ENCODE peak calls at places on chromosomes 4 and X, in five cellular contexts. B is upper lobe of left lung, Z is coronary artery, T is progenitor cell of endocrine pancreas, C is H9. M is an unnamed sample.

GRCh38 chrX:70969635-70970481 is 39.0 kb upstream of the SLC7A3 start:
- DNase-seq in B (no peak), Z (no peak), T (no peak), C (peak), M (no peak)

GRCh38 chr4:127586922-127587571 is 45.7 kb upstream of the INTU start:
- DNase-seq in B (no peak), Z (no peak), T (no peak), C (peak), M (no peak)

GRCh38 chr4:156705291-156705690 is 266.3 kb downstream of the PDGFC start:
- DNase-seq in B (no peak), Z (no peak), T (no peak), C (no peak), M (no peak)

GRCh38 chrX:107000013-107000515 is at the start of gene MORC4:
- DNase-seq in B (peak), Z (peak), T (peak), C (peak), M (peak)

GRCh38 chr4:144646523-144647094 is 653 bp downstream of the HHIP start:
- DNase-seq in B (peak), Z (no peak), T (no peak), C (peak), M (no peak)

GRCh38 chrX:47243351-47243750 is 10.5 kb downstream of the USP11 start:
- DNase-seq in B (no peak), Z (peak), T (no peak), C (no peak), M (no peak)

GRCh38 chr4:56976878-56977320 is 507 bp downstream of the NOA1 start:
- DNase-seq in B (peak), Z (peak), T (peak), C (peak), M (peak)

GRCh38 chr4:81199831-81200230 is 15.2 kb downstream of the PRKG2 start:
- DNase-seq in B (no peak), Z (no peak), T (no peak), C (no peak), M (no peak)

GRCh38 chrX:1589356-1590130 is 1.9 kb upstream of the AKAP17A start:
- DNase-seq in B (no peak), Z (no peak), T (no peak), C (no peak), M (no peak)

GRCh38 chrX:66638591-66639500 is at the start of gene EDA2R:
- DNase-seq in B (peak), Z (no peak), T (no peak), C (peak), M (no peak)

GRCh38 chrX:129996120-129996519 is 13.7 kb downstream of the BCORL1 start:
- DNase-seq in B (no peak), Z (no peak), T (no peak), C (no peak), M (no peak)

GRCh38 chr4:84971319-84971932 is 4.9 kb upstream of the WDFY3 start:
- DNase-seq in B (no peak), Z (no peak), T (no peak), C (no peak), M (no peak)

GRCh38 chr4:41933997-41934812 is 1.0 kb upstream of the TMEM33 start:
- DNase-seq in B (no peak), Z (no peak), T (no peak), C (peak), M (no peak)

GRCh38 chrX:18422325-18422724 is 3.1 kb upstream of the CDKL5 start:
- DNase-seq in B (no peak), Z (peak), T (no peak), C (no peak), M (no peak)

GRCh38 chr4:5712517-5712916 is 1.5 kb downstream of the EVC start:
- DNase-seq in B (no peak), Z (no peak), T (no peak), C (no peak), M (no peak)

GRCh38 chrX:56943264-56943663 is 52.1 kb downstream of the SPIN3 start:
- DNase-seq in B (no peak), Z (no peak), T (no peak), C (no peak), M (no peak)

GRCh38 chr4:155967098-155967497 is 13.4 kb upstream of the CTSO start:
- DNase-seq in B (no peak), Z (no peak), T (no peak), C (no peak), M (no peak)

GRCh38 chrX:108131471-108131870 is 39.9 kb downstream of the ATG4A start:
- DNase-seq in B (no peak), Z (no peak), T (no peak), C (no peak), M (no peak)

GRCh38 chr4:16952462-16952871 is 54.0 kb upstream of the LDB2 start:
- DNase-seq in B (no peak), Z (no peak), T (no peak), C (no peak), M (no peak)

GRCh38 chrX:47645530-47645929 is 4.8 kb downstream of the ELK1 start:
- DNase-seq in B (no peak), Z (peak), T (no peak), C (no peak), M (no peak)

GRCh38 chr4:139886798-139887197 is 221.2 kb downstream of the MGST2 start:
- DNase-seq in B (no peak), Z (no peak), T (no peak), C (no peak), M (no peak)

GRCh38 chr4:38145741-38146140 is 185.5 kb downstream of the PTTG2 start:
- DNase-seq in B (no peak), Z (no peak), T (no peak), C (no peak), M (no peak)

GRCh38 chr4:101211146-101211553 is 136.2 kb downstream of the PPP3CA start:
- DNase-seq in B (no peak), Z (no peak), T (no peak), C (no peak), M (no peak)

GRCh38 chr4:123785515-123785914 is 388.9 kb downstream of the SPRY1 start:
- DNase-seq in B (no peak), Z (peak), T (no peak), C (peak), M (no peak)

DNA sequence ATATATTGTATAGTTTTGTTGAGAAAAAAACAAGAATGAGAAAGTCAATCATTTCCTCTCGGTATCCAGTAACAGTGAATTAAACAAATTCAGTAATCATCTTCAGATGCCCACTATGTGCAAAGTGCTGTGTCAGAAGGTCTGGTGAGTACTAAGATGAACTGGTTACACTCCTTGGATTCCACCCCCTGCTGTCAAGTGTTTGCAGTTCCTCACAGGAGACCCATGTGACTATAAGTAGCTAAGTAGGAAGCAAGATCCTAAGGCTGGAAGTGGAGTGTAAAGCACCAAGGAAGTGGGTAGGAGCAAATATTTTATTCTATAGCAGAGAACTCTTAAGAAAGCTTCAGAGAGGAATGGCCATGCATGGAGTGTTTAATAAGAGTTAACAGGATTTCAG is 73.6 kb downstream of the SNX25 start:
- DNase-seq in B (no peak), Z (no peak), T (no peak), C (no peak), M (no peak)
- TF ChIP-seq CTCF in B (no peak), Z (no peak), T (no peak), C (no peak), M (no peak)

GRCh38 chr4:30716671-30717207 is 3.4 kb upstream of the PCDH7 start:
- DNase-seq in B (no peak), Z (no peak), T (no peak), C (no peak), M (no peak)

GRCh38 chr4:30714408-30715031 is 5.6 kb upstream of the PCDH7 start:
- DNase-seq in B (no peak), Z (no peak), T (no peak), C (peak), M (no peak)

GRCh38 chr4:30717208-30718020 is 2.8 kb upstream of the PCDH7 start:
- DNase-seq in B (peak), Z (no peak), T (no peak), C (peak), M (peak)

GRCh38 chr4:30718021-30718888 is 1.9 kb upstream of the PCDH7 start:
- DNase-seq in B (peak), Z (no peak), T (peak), C (peak), M (peak)

DNA sequence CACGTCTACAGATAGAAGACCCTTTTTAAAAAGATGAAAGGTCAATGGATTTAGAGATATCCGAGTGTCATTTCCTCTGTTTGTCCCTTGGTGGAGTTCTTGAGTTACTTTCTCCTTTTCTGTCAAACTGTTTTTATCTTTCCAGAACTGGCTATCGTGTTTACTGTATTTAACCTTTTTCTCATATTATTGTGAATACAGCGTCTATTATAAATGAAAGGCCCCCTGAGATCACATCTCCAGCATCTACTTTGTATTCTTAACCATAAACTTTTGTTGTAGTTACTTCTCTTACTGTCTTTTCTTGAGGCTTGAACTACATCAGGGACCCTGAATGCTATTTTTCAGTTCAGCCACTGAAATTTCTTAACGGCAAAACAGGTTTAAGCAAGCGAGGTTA is 4.0 kb upstream of the PCDH7 start:
- DNase-seq in B (no peak), Z (no peak), T (no peak), C (no peak), M (no peak)
- TF ChIP-seq CTCF in B (no peak), Z (no peak), T (peak), C (peak), M (peak)

GRCh38 chrX:136608295-136608933 is 39.5 kb upstream of the CD40LG start:
- DNase-seq in B (no peak), Z (no peak), T (no peak), C (peak), M (no peak)
- TF ChIP-seq CTCF in B (no peak), Z (no peak), T (no peak), C (peak), M (no peak)

GRCh38 chr4:1775731-1776500 is 17.2 kb upstream of the FGFR3 start:
- DNase-seq in B (no peak), Z (no peak), T (no peak), C (no peak), M (no peak)

GRCh38 chr4:1778642-1779392 is 14.3 kb upstream of the FGFR3 start:
- DNase-seq in B (no peak), Z (no peak), T (no peak), C (no peak), M (no peak)

GRCh38 chr4:1776521-1777161 is 16.5 kb upstream of the FGFR3 start:
- DNase-seq in B (no peak), Z (no peak), T (no peak), C (no peak), M (no peak)

GRCh38 chr4:1779588-1780382 is 13.3 kb upstream of the FGFR3 start:
- DNase-seq in B (no peak), Z (no peak), T (no peak), C (no peak), M (no peak)

DNA sequence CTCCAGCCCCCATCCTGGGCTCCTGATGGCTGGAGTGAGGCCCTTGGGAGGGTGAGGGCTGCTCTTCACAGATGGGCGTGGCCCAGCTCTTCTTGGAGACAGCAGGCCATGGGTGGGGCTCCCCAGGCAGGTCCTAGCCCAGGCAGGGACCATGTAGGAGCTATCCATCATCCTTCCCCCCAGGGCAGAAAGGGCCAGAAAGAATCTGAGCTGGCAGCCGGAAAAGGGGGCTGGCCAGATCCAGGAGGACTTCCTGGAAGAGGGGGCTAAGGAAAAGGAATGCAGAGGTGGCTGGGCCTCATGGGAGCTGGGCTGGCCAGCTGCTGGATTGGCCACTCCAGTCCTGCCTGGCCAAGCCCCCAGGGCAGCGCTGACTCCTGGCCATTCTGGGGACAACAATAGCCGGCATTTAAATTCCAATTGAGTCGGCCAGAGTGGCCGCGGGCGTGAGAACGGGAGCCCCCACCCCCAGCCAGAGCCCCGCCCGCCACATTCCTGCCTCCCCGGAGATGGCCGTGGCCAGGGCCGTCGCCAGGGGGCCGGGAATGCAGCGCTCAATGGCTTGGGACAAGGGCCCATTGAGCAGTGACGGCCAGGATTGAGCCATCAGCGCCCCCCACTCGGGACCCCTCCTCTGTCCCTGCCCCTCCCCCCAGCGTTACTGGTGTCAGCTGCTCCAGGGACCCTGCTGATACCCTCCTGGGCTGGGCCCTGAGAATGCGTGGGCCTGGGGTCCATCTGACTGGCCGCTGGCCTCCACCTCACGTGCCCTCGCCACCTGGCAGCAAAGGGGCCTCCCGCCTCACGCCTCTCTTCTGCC is 15.1 kb upstream of the FGFR3 start:
- DNase-seq in B (no peak), Z (no peak), T (peak), C (peak), M (no peak)
- TF ChIP-seq CTCF in B (no peak), Z (no peak), T (peak), C (peak), M (no peak)

GRCh38 chr4:29131304-29131703 is 1588.9 kb upstream of the PCDH7 start:
- DNase-seq in B (no peak), Z (no peak), T (no peak), C (no peak), M (no peak)
- TF ChIP-seq CTCF in B (no peak), Z (no peak), T (peak), C (no peak), M (no peak)